ENCODE peak calls at places on chromosomes 16 and 17, in seven cellular contexts. U is mesendoderm, P is H9, C is IMR-90, Q is neuronal stem cell, I is trophoblast cell, O is H1. D is an unnamed sample.

GRCh38 chr17:31428111-31428510 is 36.6 kb downstream of the RAB11FIP4 start:
- DNase-seq in Q (no peak), U (no peak), C (no peak), O (no peak), I (no peak), P (no peak), D (no peak)

GRCh38 chr17:76405967-76406647 is 21.7 kb downstream of the SPHK1 start:
- DNase-seq in I (no peak), P (no peak), Q (no peak), C (peak), O (no peak), U (no peak), D (no peak)

GRCh38 chr17:57548421-57549385 is 196.4 kb downstream of the CCDC182 start:
- DNase-seq in P (no peak), I (no peak), C (no peak), U (peak), Q (no peak), O (no peak), D (peak)

GRCh38 chr17:34081269-34081668 is 173.8 kb upstream of the CCL2 start:
- DNase-seq in P (peak), I (no peak), C (peak), U (peak), Q (no peak), O (peak), D (no peak)

GRCh38 chr17:73551756-73552155 is 92.5 kb downstream of the SDK2 start:
- DNase-seq in P (peak), U (peak), C (no peak), I (no peak), Q (no peak), O (no peak), D (no peak)

GRCh38 chr17:17506893-17507464 is 10.8 kb upstream of the RASD1 start:
- DNase-seq in C (no peak), I (no peak), Q (no peak), U (no peak), O (no peak), P (no peak), D (no peak)

GRCh38 chr17:65409381-65409780 is 152.1 kb downstream of the AXIN2 start:
- DNase-seq in C (peak), P (no peak), Q (no peak), I (no peak), U (no peak), O (no peak), D (no peak)

GRCh38 chr17:55161935-55162555 is 102.7 kb upstream of the HLF start:
- DNase-seq in I (peak), P (no peak), C (peak), U (peak), O (no peak), Q (no peak), D (peak)

GRCh38 chr17:48429156-48429555 is 858 bp downstream of the SKAP1 start:
- DNase-seq in P (no peak), C (no peak), I (no peak), U (peak), Q (no peak), O (no peak), D (no peak)

GRCh38 chr17:17603178-17603894 is 11.8 kb upstream of the PEMT start:
- DNase-seq in C (no peak), Q (no peak), I (no peak), O (no peak), U (no peak), P (no peak), D (no peak)

GRCh38 chr17:42097691-42098661 is at the start of gene ZNF385C:
- DNase-seq in O (peak), Q (no peak), I (no peak), C (no peak), U (no peak), P (peak), D (no peak)

GRCh38 chr16:19753815-19754643 is 36.0 kb downstream of the IQCK start:
- DNase-seq in Q (no peak), O (no peak), U (peak), C (peak), I (no peak), P (no peak), D (peak)

GRCh38 chr17:79919862-79920720 is 80.9 kb upstream of the CBX4 start:
- DNase-seq in C (no peak), P (no peak), I (no peak), U (no peak), O (no peak), Q (no peak), D (no peak)

GRCh38 chr17:80026359-80027042 is 9.2 kb downstream of the TBC1D16 start:
- DNase-seq in C (no peak), U (no peak), Q (no peak), I (no peak), O (no peak), P (no peak), D (no peak)

GRCh38 chr17:81197409-81197795 is 25.4 kb downstream of the CEP131 start:
- DNase-seq in I (no peak), Q (no peak), C (no peak), U (no peak), O (no peak), P (no peak), D (no peak)

GRCh38 chr17:82201498-82201910 is 11.1 kb downstream of the CCDC57 start:
- DNase-seq in Q (no peak), O (no peak), I (no peak), P (no peak), C (no peak), U (no peak), D (no peak)

GRCh38 chr17:29089601-29090044 is 46.7 kb downstream of the PIPOX start:
- DNase-seq in P (no peak), O (no peak), I (no peak), Q (no peak), C (no peak), U (no peak), D (no peak)

GRCh38 chr17:77613181-77613580 is 345.3 kb upstream of the TNRC6C start:
- DNase-seq in I (no peak), U (no peak), P (no peak), O (no peak), Q (no peak), C (no peak), D (no peak)

GRCh38 chr16:9599415-9600110 is 508.1 kb downstream of the HAPSTR1 start:
- DNase-seq in P (no peak), C (no peak), U (no peak), Q (no peak), O (no peak), I (no peak), D (no peak)

GRCh38 chr17:72270530-72270929 is 149.7 kb downstream of the SOX9 start:
- DNase-seq in O (no peak), U (no peak), Q (no peak), P (no peak), I (no peak), C (peak), D (peak)

GRCh38 chr17:72609501-72609900 is 483.0 kb downstream of the SLC39A11 start:
- DNase-seq in O (no peak), C (peak), P (no peak), Q (no peak), I (no peak), U (no peak), D (no peak)

GRCh38 chr17:76530489-76530814 is 7.1 kb downstream of the CYGB start:
- DNase-seq in P (no peak), U (no peak), O (no peak), I (no peak), C (no peak), Q (no peak), D (no peak)

GRCh38 chr16:84349852-84350565 is 18.3 kb upstream of the ATP2C2 start:
- DNase-seq in U (no peak), I (no peak), Q (no peak), P (no peak), C (no peak), O (no peak), D (no peak)

GRCh38 chr16:85321856-85322271 is 209.6 kb upstream of the CIBAR2 start:
- DNase-seq in O (no peak), U (no peak), C (peak), P (no peak), Q (no peak), I (no peak), D (peak)

GRCh38 chr16:10314811-10315210 is 71.0 kb upstream of the ATF7IP2 start:
- DNase-seq in I (no peak), Q (no peak), U (peak), P (no peak), C (no peak), O (no peak), D (no peak)

GRCh38 chr16:2205967-2206313 is 686 bp downstream of the MLST8 start:
- DNase-seq in O (no peak), Q (no peak), C (no peak), U (no peak), I (no peak), P (no peak), D (no peak)

GRCh38 chr16:57814896-57815295 is 12.6 kb upstream of the KIFC3 start:
- DNase-seq in Q (no peak), O (no peak), C (no peak), U (no peak), I (no peak), P (no peak), D (no peak)
- H2BK120ac ChIP-seq in Q (no peak), O (no peak), C (peak), U (no peak), I (no peak), P (no peak), D (no peak)

GRCh38 chr16:13510425-13511151 is 409.4 kb upstream of the ERCC4 start:
- DNase-seq in P (no peak), C (no peak), Q (no peak), U (peak), I (no peak), O (no peak), D (no peak)
- H2BK120ac ChIP-seq in P (no peak), C (no peak), Q (no peak), U (no peak), I (no peak), O (no peak), D (no peak)

DNA sequence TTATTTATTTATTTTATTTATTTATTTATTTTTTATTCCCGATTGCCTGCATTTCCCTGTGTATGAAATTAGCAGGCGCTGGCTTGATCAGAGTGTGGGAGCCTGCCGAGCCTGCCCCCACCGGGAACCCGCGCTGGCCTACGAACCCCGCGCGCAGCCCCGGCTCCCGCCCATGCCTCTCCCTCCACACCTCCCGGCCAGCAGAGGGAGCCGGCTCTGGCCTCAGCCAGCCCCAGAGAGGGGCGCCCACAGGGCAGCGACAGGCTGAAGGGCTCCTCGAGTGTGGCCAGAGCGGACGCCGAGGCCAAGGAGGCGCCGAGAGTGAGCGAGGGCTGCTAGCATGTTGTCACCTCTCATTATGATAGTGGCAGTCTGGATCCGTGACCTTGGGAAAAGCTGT is 13.0 kb upstream of the RBL2 start:
- DNase-seq in C (no peak), I (no peak), Q (no peak), O (no peak), P (no peak), U (no peak), D (no peak)
- H2BK120ac ChIP-seq in C (no peak), I (no peak), Q (no peak), O (no peak), P (no peak), U (no peak), D (no peak)

GRCh38 chr16:48494742-48495141 is 109.5 kb upstream of the SIAH1 start:
- DNase-seq in C (no peak), O (no peak), Q (no peak), U (no peak), I (no peak), P (no peak), D (no peak)

GRCh38 chr16:48497932-48498760 is 111.8 kb downstream of the N4BP1 start:
- DNase-seq in Q (no peak), U (no peak), C (no peak), P (no peak), I (no peak), O (no peak), D (no peak)

GRCh38 chr16:48497129-48497528 is 111.9 kb upstream of the SIAH1 start:
- DNase-seq in Q (no peak), I (no peak), P (no peak), U (no peak), O (no peak), C (no peak), D (no peak)

GRCh38 chr16:48496571-48497095 is 111.4 kb upstream of the SIAH1 start:
- DNase-seq in P (no peak), O (no peak), U (no peak), Q (no peak), I (no peak), C (no peak), D (no peak)

DNA sequence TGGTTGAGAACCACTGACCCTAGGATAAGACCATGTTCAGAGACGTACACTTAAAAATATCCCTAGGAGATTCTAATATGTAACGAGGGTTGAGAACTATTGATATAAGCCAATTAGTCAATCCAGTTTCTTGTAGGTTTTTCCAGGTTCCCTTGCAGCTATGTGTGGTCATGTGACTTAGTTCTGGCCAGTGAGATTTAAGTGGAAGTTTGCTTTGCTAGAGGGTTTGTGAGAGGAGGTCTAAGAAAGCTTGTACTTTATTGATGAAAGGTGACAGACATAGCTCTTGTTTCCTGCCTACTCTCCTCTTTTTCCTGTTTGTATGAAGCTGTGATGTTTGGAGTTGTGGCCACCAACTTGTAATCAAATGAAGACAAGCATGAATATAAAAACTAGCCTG is 110.1 kb upstream of the SIAH1 start:
- DNase-seq in U (no peak), C (no peak), Q (no peak), P (no peak), O (no peak), I (no peak), D (no peak)
- H2BK120ac ChIP-seq in U (no peak), C (no peak), Q (no peak), P (no peak), O (no peak), I (no peak), D (no peak)

DNA sequence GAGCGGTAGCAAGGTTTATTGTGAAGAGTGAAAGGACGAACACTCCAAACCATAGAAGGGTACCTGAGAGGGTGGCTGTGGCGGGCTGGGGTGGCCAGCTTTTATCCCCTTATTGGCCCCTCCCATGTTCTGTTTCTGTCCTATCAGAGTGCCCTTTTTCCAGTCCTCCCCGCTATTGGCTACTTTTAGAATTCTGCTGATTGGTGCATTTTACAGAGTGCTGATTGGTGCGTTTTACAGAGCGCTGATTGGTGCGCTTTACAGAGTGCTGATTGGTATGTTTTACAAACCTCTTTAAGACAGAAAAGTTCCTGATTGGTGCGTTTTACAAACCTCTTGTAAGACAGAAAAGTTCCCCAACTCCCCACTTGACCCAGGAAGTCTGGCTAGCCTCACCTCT is 12.5 kb downstream of the GSG1L2 start:
- DNase-seq in I (no peak), P (no peak), U (no peak), Q (no peak), C (no peak), O (no peak), D (no peak)
- H2BK120ac ChIP-seq in I (no peak), P (no peak), U (no peak), Q (no peak), C (no peak), O (no peak), D (no peak)

DNA sequence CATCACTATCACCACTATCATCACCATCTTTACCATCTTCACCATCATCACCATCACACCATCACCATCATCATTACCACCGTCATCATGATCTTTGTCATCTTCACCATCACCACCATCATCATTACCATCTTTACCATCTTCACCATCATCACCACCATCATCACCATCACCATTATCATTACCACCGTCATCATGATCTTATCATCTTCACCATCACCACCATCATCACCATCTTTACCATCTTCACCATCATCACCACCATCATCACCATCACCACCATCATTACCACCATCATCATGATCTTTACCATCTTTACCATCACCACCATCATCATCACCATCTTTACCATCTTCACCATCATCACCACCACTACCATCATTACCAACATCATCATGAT is 10.2 kb upstream of the ZNF469 start:
- DNase-seq in C (no peak), I (no peak), U (no peak), Q (no peak), O (no peak), P (no peak), D (no peak)
- H2BK120ac ChIP-seq in C (no peak), I (no peak), U (no peak), Q (no peak), O (no peak), P (no peak), D (no peak)

DNA sequence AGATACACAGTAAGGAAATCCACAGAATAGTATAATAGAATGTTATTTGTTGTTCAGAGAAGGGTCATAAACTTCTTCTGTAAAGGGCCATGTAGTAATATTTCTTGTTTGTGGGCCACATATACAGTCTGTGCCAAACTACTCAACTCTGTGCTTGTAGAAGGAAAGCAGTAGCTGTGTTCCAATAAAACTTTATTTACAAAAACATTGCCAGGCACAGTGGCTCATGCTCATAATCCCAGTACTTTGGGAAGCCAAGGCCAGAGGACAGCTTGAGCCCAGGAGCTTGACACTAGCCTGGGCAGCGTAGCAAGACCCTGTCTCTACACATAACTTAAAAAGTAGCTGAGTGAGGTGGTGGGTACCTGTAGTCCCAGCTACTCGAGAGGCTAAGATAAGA is 612.8 kb upstream of the PSMD7 start:
- DNase-seq in U (no peak), C (no peak), P (no peak), I (no peak), O (no peak), Q (no peak), D (no peak)
- H2BK120ac ChIP-seq in U (no peak), C (no peak), P (no peak), I (no peak), O (no peak), Q (no peak), D (no peak)

GRCh38 chr16:57167537-57167936 is 18.3 kb downstream of the PSME3IP1 start:
- DNase-seq in C (no peak), Q (no peak), O (no peak), I (no peak), P (no peak), U (no peak), D (no peak)

GRCh38 chr16:57165923-57166322 is 19.9 kb downstream of the PSME3IP1 start:
- DNase-seq in I (no peak), Q (no peak), O (no peak), C (peak), U (no peak), P (no peak), D (no peak)

GRCh38 chr16:57165483-57165882 is 20.4 kb downstream of the PSME3IP1 start:
- DNase-seq in O (no peak), Q (no peak), I (no peak), P (no peak), C (no peak), U (no peak), D (no peak)

GRCh38 chr16:57167951-57168350 is 17.9 kb downstream of the PSME3IP1 start:
- DNase-seq in I (no peak), Q (peak), U (peak), C (peak), O (no peak), P (no peak), D (peak)

GRCh38 chr16:57166951-57167350 is 18.9 kb downstream of the PSME3IP1 start:
- DNase-seq in C (peak), O (no peak), Q (no peak), P (no peak), I (no peak), U (no peak), D (no peak)
- H2BK120ac ChIP-seq in C (no peak), O (no peak), Q (no peak), P (no peak), I (no peak), U (no peak), D (no peak)

DNA sequence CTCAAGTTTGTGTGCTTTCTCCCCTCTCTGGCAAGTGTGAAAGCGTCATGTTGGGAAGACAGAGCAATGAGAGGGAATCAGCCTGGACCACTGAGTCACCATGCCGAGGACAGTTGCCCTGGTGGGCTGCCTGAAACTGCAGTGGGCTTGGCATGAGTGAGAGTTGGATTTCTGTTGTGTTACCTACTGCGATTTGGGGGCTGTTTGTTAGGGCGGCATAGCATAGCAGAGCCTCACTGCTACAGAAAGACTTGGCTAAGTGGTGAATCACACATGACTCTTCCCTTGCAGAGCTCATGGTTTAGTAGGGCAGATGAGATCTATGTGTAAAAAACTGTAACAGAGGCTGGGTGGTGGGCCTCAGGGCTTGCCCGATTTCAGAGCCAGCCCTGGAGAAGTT is 324.6 kb downstream of the C16orf95 start:
- DNase-seq in Q (no peak), O (no peak), P (no peak), I (no peak), C (no peak), U (no peak), D (no peak)
- H2BK120ac ChIP-seq in Q (no peak), O (no peak), P (no peak), I (no peak), C (peak), U (no peak), D (no peak)

D was measured in mesenchymal stem cell.